ENCODE peak calls at places on chromosomes 3 and 15, in seven cellular contexts. P is endodermal cell, I is IMR-90, N is left ventricle myocardium inferior, E is heart right ventricle, L is SK-N-SH, Q is upper lobe of right lung. M is an unnamed sample. For H3K4me1, the result is how much of the 10 kb centered on the place peaks cover.

GRCh38 chr15:89383635-89384604 is 49.3 kb upstream of the POLG start:
- DNase-seq in P (peak), N (peak), E (peak), L (peak), I (peak), Q (no peak), M (no peak)

GRCh38 chr3:36969540-36970432 is 23.1 kb downstream of the EPM2AIP1 start:
- DNase-seq in P (peak), L (peak), N (no peak), E (peak), I (peak), Q (no peak), M (peak)

GRCh38 chr3:123055352-123055751 is 11.5 kb upstream of the PDIA5 start:
- DNase-seq in Q (no peak), P (no peak), I (no peak), N (no peak), L (no peak), E (no peak), M (no peak)

GRCh38 chr3:135887220-135887619 is 78.3 kb upstream of the PPP2R3A start:
- DNase-seq in E (no peak), P (no peak), L (no peak), Q (no peak), I (peak), N (no peak), M (no peak)

GRCh38 chr3:45166283-45166879 is 20.2 kb upstream of the CDCP1 start:
- DNase-seq in Q (no peak), E (no peak), P (no peak), I (no peak), N (no peak), L (peak), M (no peak)

GRCh38 chr3:55501905-55502304 is 14.8 kb upstream of the WNT5A start:
- DNase-seq in I (peak), P (no peak), Q (no peak), E (no peak), L (no peak), N (no peak), M (no peak)

GRCh38 chr3:195900426-195901355 is 7.7 kb downstream of the TNK2 start:
- DNase-seq in L (no peak), P (no peak), E (peak), N (peak), Q (peak), I (peak), M (peak)

GRCh38 chr3:149879872-149880271 is 66.9 kb downstream of the RNF13 start:
- DNase-seq in N (peak), I (peak), Q (peak), E (peak), L (peak), P (peak), M (peak)

GRCh38 chr3:141070727-141071357 is 19.7 kb downstream of the SPSB4 start:
- DNase-seq in I (no peak), L (peak), Q (peak), N (no peak), E (no peak), P (peak), M (no peak)

GRCh38 chr3:197487911-197488391 is 67.8 kb downstream of the BDH1 start:
- DNase-seq in I (peak), E (peak), Q (no peak), L (no peak), N (peak), P (no peak), M (peak)

GRCh38 chr15:88894348-88894818 is 961 bp downstream of the HAPLN3 start:
- DNase-seq in P (peak), L (peak), N (peak), I (no peak), E (no peak), Q (peak), M (peak)

GRCh38 chr3:40737343-40737742 is 212.6 kb downstream of the ZNF621 start:
- DNase-seq in I (no peak), L (no peak), E (no peak), Q (no peak), N (no peak), P (no peak), M (no peak)

GRCh38 chr3:71099997-71100719 is 483.4 kb downstream of the FOXP1 start:
- DNase-seq in P (no peak), L (no peak), I (no peak), E (no peak), Q (no peak), N (no peak), M (no peak)
- TF ChIP-seq CTCF in P (no peak), L (no peak), I (no peak), E (no peak), Q (no peak), N (no peak), M (no peak)

GRCh38 chr3:63132456-63133250 is 145.5 kb upstream of the SYNPR start:
- DNase-seq in L (no peak), E (no peak), Q (no peak), P (no peak), I (no peak), N (no peak), M (no peak)
- H3K4me1 ChIP-seq in L (under half), E (under half), Q (under half), P (under half), I (under half), N (under half), M (under half)

GRCh38 chr15:42800731-42801474 is 64.0 kb upstream of the CDAN1 start:
- DNase-seq in Q (no peak), L (no peak), E (no peak), N (no peak), I (no peak), P (peak), M (no peak)
- TF ChIP-seq CTCF in Q (peak), L (peak), E (peak), N (peak), I (no peak), P (peak), M (no peak)

GRCh38 chr15:31332681-31333071 is 6.0 kb downstream of the KLF13 start:
- DNase-seq in E (no peak), Q (peak), P (no peak), I (no peak), N (no peak), L (no peak), M (no peak)
- H3K4me1 ChIP-seq in E (half or more), Q (half or more), P (under half), I (under half), N (half or more), L (under half), M (half or more)

GRCh38 chr15:49984436-49984835 is 134.6 kb downstream of the ATP8B4 start:
- DNase-seq in E (no peak), L (no peak), P (no peak), I (no peak), Q (no peak), N (no peak), M (no peak)
- TF ChIP-seq CTCF in E (no peak), L (no peak), P (no peak), I (no peak), Q (no peak), N (no peak), M (no peak)

GRCh38 chr15:84731774-84732173 is 15.8 kb upstream of the SEC11A start:
- DNase-seq in P (no peak), L (no peak), I (peak), E (no peak), Q (no peak), N (no peak), M (no peak)
- H3K4me1 ChIP-seq in P (under half), L (under half), I (under half), E (under half), Q (under half), N (under half), M (under half)

GRCh38 chr3:22627993-22628499 is 575.1 kb upstream of the UBE2E2 start:
- DNase-seq in I (no peak), P (no peak), L (no peak), N (no peak), E (no peak), Q (no peak), M (no peak)
- TF ChIP-seq CTCF in I (no peak), P (no peak), L (no peak), N (no peak), E (no peak), Q (no peak), M (no peak)

GRCh38 chr15:59268199-59268979 is 61.7 kb downstream of the LDHAL6B start:
- DNase-seq in N (no peak), P (no peak), Q (no peak), I (peak), L (no peak), E (no peak), M (no peak)
- H3K4me1 ChIP-seq in N (under half), P (under half), Q (under half), I (under half), L (under half), E (under half), M (under half)

M was measured in heart left ventricle.